ENCODE peak calls at places on chromosome 12, in seven cellular contexts. F is tibial nerve, G is left lung, C is foreskin fibroblast, R is left ventricle myocardium inferior, U is fibroblast of pulmonary artery, K is pancreas. J is an unnamed sample.

GRCh38 chr12:109309441-109310246 is 560 bp upstream of the FOXN4 start:
- DNase-seq in R (no peak), C (no peak), F (no peak), K (no peak), U (no peak), G (no peak), J (no peak)

GRCh38 chr12:40946612-40947194 is 241.4 kb upstream of the PDZRN4 start:
- DNase-seq in U (peak; percentile 57), C (peak; percentile 4), G (no peak), F (no peak), R (no peak), K (no peak), J (no peak)

GRCh38 chr12:29961231-29961630 is 177.5 kb upstream of the TMTC1 start:
- DNase-seq in C (no peak), F (no peak), U (no peak), K (no peak), R (no peak), G (no peak), J (no peak)

GRCh38 chr12:33432992-33433391 is 6.6 kb downstream of the SYT10 start:
- DNase-seq in F (no peak), R (no peak), G (no peak), C (no peak), U (no peak), K (no peak), J (no peak)

GRCh38 chr12:107519906-107520859 is 165.4 kb upstream of the PWP1 start:
- DNase-seq in U (no peak), C (no peak), K (no peak), R (no peak), F (no peak), G (no peak), J (no peak)

GRCh38 chr12:6334940-6335450 is 6.9 kb downstream of the TNFRSF1A start:
- DNase-seq in R (no peak), K (no peak), U (no peak), F (no peak), G (no peak), C (no peak), J (no peak)

GRCh38 chr12:51873251-51873994 is 14.5 kb upstream of the ANKRD33 start:
- DNase-seq in U (no peak), G (no peak), F (no peak), K (no peak), R (no peak), C (no peak), J (peak; percentile 42)

GRCh38 chr12:80763874-80764273 is 47.2 kb downstream of the MYF5 start:
- DNase-seq in R (no peak), F (peak; percentile 19), G (no peak), C (peak; percentile 35), U (peak; percentile 77), K (no peak), J (no peak)

GRCh38 chr12:223751-224240 is 9.8 kb upstream of the SLC6A12 start:
- DNase-seq in C (no peak), G (no peak), U (no peak), R (no peak), K (no peak), F (no peak), J (no peak)

GRCh38 chr12:100573168-100573498 is 351 bp upstream of the GAS2L3 start:
- DNase-seq in U (no peak), C (no peak), G (no peak), F (no peak), K (no peak), R (no peak), J (no peak)

GRCh38 chr12:42109031-42109430 is 35.6 kb downstream of the GXYLT1 start:
- DNase-seq in U (no peak), K (no peak), C (no peak), R (no peak), G (no peak), F (no peak), J (no peak)

GRCh38 chr12:6372403-6373003 is 2.9 kb downstream of the SCNN1A start:
- DNase-seq in U (peak; percentile 82), C (peak; percentile 83), G (peak; percentile 69), K (no peak), R (no peak), F (peak; percentile 52), J (no peak)

GRCh38 chr12:68451261-68452091 is 119.3 kb upstream of the MDM1 start:
- DNase-seq in U (peak; percentile 85), R (peak; percentile 15), K (no peak), C (peak; percentile 56), G (peak; percentile 36), F (peak; percentile 59), J (peak; percentile 67)

GRCh38 chr12:53391667-53392244 is 11.8 kb downstream of the SP1 start:
- DNase-seq in F (no peak), U (no peak), C (no peak), G (no peak), K (no peak), R (no peak), J (no peak)

GRCh38 chr12:53388932-53389331 is 9.0 kb downstream of the SP1 start:
- DNase-seq in G (no peak), U (no peak), F (no peak), R (no peak), K (no peak), C (no peak), J (no peak)

DNA sequence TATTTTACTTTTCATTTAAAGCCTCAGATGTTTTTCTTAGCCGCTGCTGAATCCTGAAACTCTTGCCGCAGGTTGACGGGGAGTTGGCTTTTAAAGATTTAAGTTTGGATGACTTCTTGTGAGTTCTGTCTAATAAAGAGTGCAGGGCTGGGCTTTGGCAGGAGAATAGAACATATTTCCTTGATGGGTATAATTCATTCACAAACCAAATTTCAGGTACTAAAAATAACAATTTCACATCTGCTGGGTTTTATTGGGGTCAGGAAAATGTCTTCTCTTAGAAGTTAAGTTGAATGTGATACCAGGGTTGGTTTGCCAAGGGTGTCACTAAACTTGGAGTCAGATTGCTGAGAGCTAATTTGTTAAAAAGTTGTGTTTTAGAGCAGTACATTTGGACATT is 9.7 kb downstream of the SP1 start:
- DNase-seq in R (no peak), F (no peak), G (no peak), C (no peak), U (no peak), K (no peak), J (no peak)
- H3K4me3 ChIP-seq in R (peak overlapping the region; percentile 2), F (no peak overlapping the region), G (no peak overlapping the region), C (no peak overlapping the region), U (no peak overlapping the region), K (no peak overlapping the region), J (no peak overlapping the region)

DNA sequence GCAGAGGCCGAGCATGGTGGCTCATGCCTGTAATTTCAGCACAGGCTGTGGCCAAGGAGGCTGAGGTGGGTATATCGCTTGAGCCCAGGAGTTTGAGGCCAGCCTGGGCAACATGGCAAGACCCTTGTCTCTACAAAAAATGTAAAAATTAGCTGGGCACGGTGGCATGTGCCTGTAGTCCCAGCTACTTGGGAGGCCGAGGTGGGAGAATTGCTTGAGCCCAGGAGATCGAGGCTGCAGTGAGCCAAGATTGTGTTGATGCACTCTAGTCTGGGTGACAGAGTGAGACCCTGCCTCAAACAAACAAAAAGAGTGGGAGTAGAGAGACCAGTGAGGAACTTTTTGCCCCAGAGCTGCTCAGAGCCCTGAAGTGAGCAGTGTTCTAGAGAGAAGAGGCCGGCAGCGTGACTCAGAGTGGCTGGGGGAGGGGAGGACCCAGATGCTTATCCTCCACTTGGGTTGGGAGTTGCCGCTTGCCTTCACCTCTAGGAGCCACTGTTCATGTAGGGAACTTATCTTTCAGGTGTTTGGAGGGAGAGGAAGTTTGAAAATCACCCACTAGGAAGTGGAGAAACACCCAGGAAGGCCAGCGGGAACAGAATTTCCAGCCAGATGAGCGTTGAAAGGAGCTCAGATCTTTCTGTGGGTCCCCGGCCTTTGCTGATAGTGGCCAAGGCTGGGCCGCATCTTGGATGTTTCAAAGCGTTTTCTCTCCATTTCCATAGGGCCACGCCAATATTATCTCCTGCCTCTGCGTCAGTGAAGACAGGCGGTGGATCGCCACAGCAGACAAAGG is 15.3 kb downstream of the CFAP251 start:
- DNase-seq in G (peak; percentile 70), R (no peak), F (no peak), K (no peak), U (peak; percentile 31), C (no peak), J (peak; percentile 37)
- TF ChIP-seq CTCF in G (no peak), R (no peak), F (no peak), K (no peak), U (no peak), C (peak; percentile 6), J (no peak)

DNA sequence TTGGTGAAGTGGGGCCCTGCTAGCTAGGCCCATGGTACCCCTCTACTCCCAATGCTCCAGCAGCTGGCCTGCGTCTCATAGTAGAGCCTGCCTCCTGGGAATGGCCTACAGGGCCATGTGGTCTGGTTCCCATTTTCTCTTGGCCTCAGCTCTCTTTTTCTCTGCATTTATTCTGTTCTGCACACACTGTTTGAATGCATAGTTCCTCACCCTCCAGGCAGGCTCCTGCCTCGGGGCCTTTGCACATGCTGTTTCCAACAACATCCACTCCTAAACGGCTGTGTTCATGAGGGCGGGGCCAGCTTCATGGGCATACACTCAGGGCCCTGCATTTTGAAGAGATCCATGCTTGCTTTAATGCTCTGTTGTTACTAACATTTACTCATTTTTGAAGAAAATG is 204.0 kb downstream of the ADGRD1 start:
- DNase-seq in C (no peak), G (no peak), R (no peak), K (no peak), U (no peak), F (no peak), J (no peak)
- H3K4me3 ChIP-seq in C (no peak overlapping the region), G (no peak overlapping the region), R (no peak overlapping the region), K (no peak overlapping the region), U (no peak overlapping the region), F (no peak overlapping the region), J (no peak overlapping the region)

DNA sequence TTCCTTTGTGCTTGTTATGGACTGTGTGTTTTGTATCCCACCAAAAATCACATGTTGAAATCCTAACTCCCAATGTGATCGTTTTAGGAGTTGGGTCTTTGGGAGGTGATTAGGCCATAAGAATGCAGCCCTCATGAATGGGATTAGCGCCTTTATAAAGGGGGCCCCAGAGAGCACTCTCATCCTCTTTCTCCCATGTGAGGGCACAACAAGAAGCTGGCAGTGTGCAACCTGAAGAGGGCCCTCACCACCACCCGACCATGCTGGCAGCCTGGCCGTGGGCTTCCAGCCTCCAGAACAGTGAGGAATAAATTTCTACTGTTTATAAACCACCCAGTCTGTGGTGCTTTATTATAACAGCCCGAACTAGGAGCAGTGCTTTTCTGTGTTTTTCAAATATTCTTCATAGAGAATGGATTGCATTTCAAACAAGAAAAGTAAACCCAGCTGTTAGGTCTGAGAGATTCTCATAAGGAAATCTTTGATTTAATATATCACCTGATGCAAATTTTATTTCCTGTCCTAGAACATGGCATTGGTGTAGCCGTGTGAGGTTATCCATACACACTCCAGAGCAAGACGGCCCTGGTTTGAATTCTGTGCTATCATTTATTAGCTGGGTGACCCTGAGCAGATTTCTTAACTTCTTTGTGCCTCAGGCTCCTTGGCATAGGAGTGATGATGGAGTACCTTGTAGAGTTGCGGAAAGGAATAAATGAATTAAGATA is 27.8 kb downstream of the HSPB8 start:
- DNase-seq in R (no peak), C (no peak), F (no peak), G (no peak), K (no peak), U (no peak), J (no peak)
- TF ChIP-seq CTCF in R (no peak), C (no peak), F (no peak), G (no peak), K (no peak), U (no peak), J (no peak)

DNA sequence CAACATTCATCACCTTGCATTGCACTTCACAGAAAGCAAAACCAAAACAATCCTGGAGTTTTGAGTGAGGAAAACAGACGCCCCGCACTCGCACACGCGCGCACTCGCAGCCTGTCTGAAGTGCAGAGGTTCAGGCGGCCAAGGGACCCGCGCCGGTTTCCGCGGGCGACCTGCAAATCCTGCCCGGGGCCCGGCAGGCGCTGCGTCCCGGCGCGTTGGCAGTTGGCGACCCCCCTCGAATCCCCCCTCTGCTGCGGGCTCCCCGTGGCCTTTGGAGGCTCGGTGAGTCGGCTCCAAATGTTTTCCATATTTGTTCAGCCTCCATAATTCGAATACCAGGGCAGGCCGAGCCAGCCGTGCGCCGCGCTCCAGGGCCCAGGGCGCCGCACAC is at the start of gene SSPN:
- DNase-seq in G (peak; percentile 44), K (peak; percentile 86), C (peak; percentile 36), U (peak; percentile 56), F (peak; percentile 59), R (peak; percentile 73), J (peak; percentile 86)
- H3K4me3 ChIP-seq in G (peak within 1 kb of the TSS; percentile 46), K (peak within 1 kb of the TSS; percentile 43), C (peak within 1 kb of the TSS; percentile 64), U (peak within 1 kb of the TSS; percentile 47), F (peak within 1 kb of the TSS; percentile 46), R (peak within 1 kb of the TSS; percentile 79), J (peak within 1 kb of the TSS; percentile 74)